ENCODE peak calls at places on chromosome 20, in nine cellular contexts. D, A, S, E, L, Q, R, X and Z are unnamed samples.

GRCh38 chr20:48295966-48296421 is 510.7 kb upstream of the SULF2 start:
- DNase-seq in Q (no peak), X (peak; percentile 60), E (no peak), S (no peak), D (no peak), L (no peak), R (no peak), A (no peak), Z (no peak)

GRCh38 chr20:18527836-18528235 is 20.1 kb downstream of the SEC23B start:
- DNase-seq in Q (peak; percentile 85), D (no peak), E (no peak), S (peak; percentile 76), R (no peak), X (peak; percentile 79), L (no peak), A (no peak), Z (no peak)

GRCh38 chr20:25316506-25317190 is 68.8 kb downstream of the PYGB start:
- DNase-seq in R (no peak), D (no peak), E (no peak), S (no peak), A (peak; percentile 45), L (no peak), Q (no peak), X (no peak), Z (no peak)

GRCh38 chr20:5207138-5207537 is 80.3 kb downstream of the CDS2 start:
- DNase-seq in X (no peak), D (no peak), R (no peak), A (no peak), Q (no peak), S (no peak), E (no peak), L (no peak), Z (no peak)

GRCh38 chr20:52494244-52494643 is 302.7 kb upstream of the ZFP64 start:
- DNase-seq in R (peak; percentile 30), A (no peak), D (no peak), Q (peak; percentile 55), L (no peak), X (peak; percentile 81), E (peak; percentile 48), S (peak; percentile 92), Z (no peak)

GRCh38 chr20:59584278-59584925 is 19.9 kb upstream of the PHACTR3 start:
- DNase-seq in X (no peak), D (no peak), S (no peak), E (no peak), R (no peak), Q (no peak), A (no peak), L (no peak), Z (no peak)

GRCh38 chr20:6665621-6666345 is 101.7 kb upstream of the BMP2 start:
- DNase-seq in A (no peak), Q (no peak), E (no peak), D (no peak), X (peak; percentile 40), S (no peak), R (no peak), L (no peak), Z (no peak)

GRCh38 chr20:32474967-32475819 is 109.9 kb downstream of the NOL4L start:
- DNase-seq in R (no peak), A (peak; percentile 94), E (peak; percentile 69), L (peak; percentile 87), D (peak; percentile 95), S (peak; percentile 97), Q (no peak), X (peak; percentile 99), Z (peak; percentile 95)

GRCh38 chr20:6764619-6765018 is 2.9 kb upstream of the BMP2 start:
- DNase-seq in L (no peak), R (no peak), D (no peak), Q (no peak), E (no peak), A (no peak), S (no peak), X (no peak), Z (no peak)

GRCh38 chr20:37687478-37687805 is 6.4 kb upstream of the CTNNBL1 start:
- DNase-seq in L (no peak), D (no peak), X (no peak), E (no peak), Q (no peak), S (no peak), R (no peak), A (no peak), Z (no peak)

GRCh38 chr20:61575151-61575937 is 323.3 kb downstream of the CDH4 start:
- DNase-seq in D (no peak), E (no peak), L (peak; percentile 32), R (no peak), A (no peak), X (no peak), Q (no peak), S (peak; percentile 12), Z (no peak)